ENCODE peak calls at places on chromosomes 5 and 9, in ten cellular contexts. E is hepatocyte; Y is H1; P is sigmoid colon; X is activated CD8-positive, alpha-beta memory T cell treated with anti-CD3 and anti-CD28 coated beads for 1 hour; O is cardiac fibroblast; V is kidney epithelial cell; A is mammary epithelial cell; J is cardiac septum; W is activated T-cell treated with anti-CD3 and anti-CD28 coated beads for 48 hours. M is an unnamed sample.

GRCh38 chr9:87035868-87036267 is 88.6 kb upstream of the GAS1 start:
- DNase-seq in J (no peak), O (no peak), X (no peak), V (no peak), A (no peak), P (no peak), Y (no peak), W (no peak), E (no peak), M (no peak)

GRCh38 chr5:174725261-174725990 is 1.0 kb downstream of the MSX2 start:
- DNase-seq in W (no peak), Y (no peak), E (no peak), V (no peak), J (no peak), X (no peak), P (no peak), O (no peak), A (peak), M (no peak)

GRCh38 chr9:109799792-109800191 is 19.8 kb downstream of the PALM2AKAP2 start:
- DNase-seq in J (no peak), O (peak), V (no peak), P (no peak), W (no peak), E (no peak), Y (no peak), X (no peak), A (peak), M (no peak)

GRCh38 chr9:35771524-35771923 is 17.4 kb upstream of the MSMP start:
- DNase-seq in E (no peak), A (peak), J (no peak), W (no peak), P (no peak), O (peak), X (no peak), Y (no peak), V (no peak), M (peak)

GRCh38 chr9:78103971-78104433 is 72.4 kb upstream of the GNAQ start:
- DNase-seq in V (no peak), X (no peak), A (no peak), J (no peak), W (no peak), Y (no peak), P (no peak), E (no peak), O (no peak), M (no peak)

GRCh38 chr9:130282000-130282700 is 16.6 kb downstream of the HMCN2 start:
- DNase-seq in V (no peak), W (no peak), E (no peak), A (no peak), Y (no peak), O (no peak), X (no peak), J (peak), P (peak), M (no peak)

GRCh38 chr5:42943931-42944631 is 96.0 kb downstream of the ANXA2R start:
- DNase-seq in P (no peak), W (no peak), V (no peak), O (peak), Y (no peak), X (no peak), J (no peak), A (no peak), E (no peak), M (no peak)

GRCh38 chr9:130110596-130111021 is 56.9 kb downstream of the GPR107 start:
- DNase-seq in V (no peak), E (no peak), J (no peak), P (no peak), Y (no peak), W (no peak), A (no peak), X (no peak), O (peak), M (no peak)

GRCh38 chr9:32603914-32604852 is 31.2 kb upstream of the NDUFB6 start:
- DNase-seq in J (no peak), E (peak), O (no peak), A (peak), V (no peak), W (no peak), P (no peak), Y (no peak), X (no peak), M (no peak)

GRCh38 chr9:91812191-91812590 is 137.8 kb downstream of the ROR2 start:
- DNase-seq in Y (no peak), J (no peak), V (no peak), A (no peak), X (no peak), O (no peak), P (peak), W (no peak), E (no peak), M (no peak)

GRCh38 chr5:96088676-96089075 is 127.0 kb upstream of the ELL2 start:
- DNase-seq in P (no peak), E (no peak), W (no peak), V (no peak), O (no peak), J (no peak), Y (no peak), A (no peak), X (no peak), M (no peak)

GRCh38 chr9:6646028-6646636 is 603 bp upstream of the GLDC start:
- DNase-seq in E (peak), X (no peak), J (no peak), O (no peak), P (no peak), Y (no peak), V (no peak), A (no peak), W (peak), M (no peak)

GRCh38 chr5:138276402-138277054 is 2.1 kb upstream of the GFRA3 start:
- DNase-seq in Y (no peak), A (no peak), V (no peak), O (no peak), W (no peak), E (peak), J (no peak), P (no peak), X (no peak), M (no peak)

GRCh38 chr9:94079236-94079635 is 5.0 kb upstream of the PTPDC1 start:
- DNase-seq in X (no peak), P (no peak), J (no peak), W (no peak), A (no peak), O (no peak), V (no peak), Y (no peak), E (no peak), M (no peak)

GRCh38 chr5:125396462-125396861 is 650.0 kb upstream of the ZNF608 start:
- DNase-seq in X (no peak), E (no peak), V (no peak), P (no peak), W (no peak), J (no peak), A (no peak), Y (no peak), O (no peak), M (no peak)

GRCh38 chr9:132838291-132838690 is 39.8 kb downstream of the AK8 start:
- DNase-seq in O (no peak), P (peak), V (no peak), W (no peak), X (no peak), Y (no peak), A (no peak), E (no peak), J (peak), M (no peak)

GRCh38 chr9:131951905-131952304 is 127.8 kb downstream of the MED27 start:
- DNase-seq in O (peak), X (no peak), V (no peak), W (no peak), E (no peak), P (no peak), Y (no peak), A (no peak), J (no peak), M (peak)

GRCh38 chr5:124460666-124461065 is 285.8 kb downstream of the ZNF608 start:
- DNase-seq in A (no peak), Y (no peak), W (no peak), J (no peak), E (no peak), X (no peak), V (no peak), O (no peak), P (no peak), M (no peak)

GRCh38 chr5:159324097-159324760 is 6.1 kb downstream of the IL12B start:
- DNase-seq in J (no peak), W (no peak), O (peak), A (peak), P (no peak), E (no peak), V (peak), X (no peak), Y (no peak), M (no peak)

GRCh38 chr9:109604036-109604600 is 106.0 kb upstream of the PTPN3 start:
- DNase-seq in O (peak), W (no peak), V (no peak), P (no peak), J (no peak), A (no peak), X (no peak), Y (no peak), E (no peak), M (no peak)

GRCh38 chr9:27791311-27791710 is 218.0 kb upstream of the C9orf72 start:
- DNase-seq in J (no peak), O (no peak), W (no peak), E (no peak), X (no peak), P (no peak), A (peak), Y (no peak), V (peak), M (no peak)

GRCh38 chr9:91047529-91047928 is 245.9 kb downstream of the SYK start:
- DNase-seq in X (no peak), W (peak), P (no peak), V (no peak), E (no peak), Y (no peak), J (no peak), A (peak), O (no peak), M (no peak)

GRCh38 chr5:136016945-136017530 is 11.8 kb upstream of the TGFBI start:
- DNase-seq in A (peak), E (no peak), Y (no peak), O (peak), W (no peak), X (no peak), J (no peak), P (peak), V (peak), M (no peak)

GRCh38 chr5:154296525-154297159 is 106.1 kb downstream of the GALNT10 start:
- DNase-seq in O (no peak), V (no peak), J (no peak), Y (no peak), P (no peak), A (no peak), W (no peak), X (no peak), E (peak), M (no peak)

GRCh38 chr9:86968258-86968920 is 21.1 kb upstream of the GAS1 start:
- DNase-seq in J (no peak), A (peak), W (no peak), X (no peak), P (no peak), V (no peak), O (peak), Y (no peak), E (no peak), M (no peak)

GRCh38 chr9:77707696-77708095 is 59.6 kb upstream of the GNA14 start:
- DNase-seq in E (peak), A (peak), Y (no peak), V (peak), J (no peak), W (no peak), X (no peak), P (peak), O (peak), M (no peak)

GRCh38 chr5:108380531-108381021 is 1.3 kb downstream of the FBXL17 start:
- DNase-seq in P (peak), X (peak), V (no peak), A (peak), J (peak), O (peak), E (peak), Y (no peak), W (peak), M (no peak)

M was measured in cerebellar nuclear complex.